ENCODE peak calls at places on chromosome 1, in nine cellular contexts. M, N, K, O, C, F, Y, L and V are unnamed samples.

GRCh38 chr1:25033828-25034451 is 103.9 kb upstream of the RUNX3 start:
- DNase-seq in M (peak; percentile 92), N (no peak), K (peak; percentile 73), O (no peak), C (no peak), F (peak; percentile 67), Y (peak; percentile 25), L (no peak), V (no peak)

GRCh38 chr1:114272593-114272992 is 118.9 kb upstream of the SYT6 start:
- DNase-seq in M (no peak), N (no peak), K (no peak), O (no peak), C (no peak), F (no peak), Y (no peak), L (no peak), V (no peak)

GRCh38 chr1:42164551-42165420 is at the start of gene GUCA2A:
- DNase-seq in M (no peak), N (no peak), K (no peak), O (peak; percentile 24), C (no peak), F (no peak), Y (no peak), L (no peak), V (no peak)

GRCh38 chr1:205009666-205010065 is 33.3 kb upstream of the CNTN2 start:
- DNase-seq in M (no peak), N (no peak), K (no peak), O (no peak), C (no peak), F (no peak), Y (no peak), L (no peak), V (no peak)

GRCh38 chr1:197787056-197787455 is 11.8 kb upstream of the DENND1B start:
- DNase-seq in M (no peak), N (no peak), K (no peak), O (no peak), C (no peak), F (no peak), Y (peak; percentile 89), L (no peak), V (no peak)

GRCh38 chr1:208211901-208212843 is 32.0 kb downstream of the PLXNA2 start:
- DNase-seq in M (no peak), N (no peak), K (no peak), O (no peak), C (no peak), F (no peak), Y (peak; percentile 74), L (no peak), V (peak; percentile 90)

GRCh38 chr1:30851286-30851685 is 57.3 kb downstream of the SDC3 start:
- DNase-seq in M (no peak), N (no peak), K (no peak), O (no peak), C (no peak), F (no peak), Y (no peak), L (no peak), V (no peak)

GRCh38 chr1:112956503-112957132 is 622 bp upstream of the SLC16A1 start:
- DNase-seq in M (no peak), N (no peak), K (peak; percentile 58), O (no peak), C (no peak), F (peak; percentile 47), Y (no peak), L (peak; percentile 78), V (no peak)

GRCh38 chr1:99756598-99756997 is 9.8 kb downstream of the FRRS1 start:
- DNase-seq in M (no peak), N (no peak), K (no peak), O (no peak), C (no peak), F (no peak), Y (peak; percentile 47), L (no peak), V (peak; percentile 10)

GRCh38 chr1:39657923-39658485 is 13.9 kb downstream of the NT5C1A start:
- DNase-seq in M (peak; percentile 29), N (peak; percentile 46), K (peak; percentile 71), O (peak; percentile 66), C (peak; percentile 41), F (peak; percentile 75), Y (peak; percentile 77), L (no peak), V (peak; percentile 83)

GRCh38 chr1:201405484-201405831 is 6.3 kb upstream of the LAD1 start:
- DNase-seq in M (no peak), N (no peak), K (no peak), O (no peak), C (no peak), F (no peak), Y (no peak), L (no peak), V (peak; percentile 84)

GRCh38 chr1:24228312-24228711 is 41.2 kb upstream of the IFNLR1 start:
- DNase-seq in M (no peak), N (no peak), K (no peak), O (no peak), C (no peak), F (no peak), Y (no peak), L (no peak), V (no peak)

GRCh38 chr1:192399161-192399560 is 82.4 kb downstream of the RGS21 start:
- DNase-seq in M (no peak), N (no peak), K (no peak), O (no peak), C (no peak), F (no peak), Y (no peak), L (no peak), V (no peak)

GRCh38 chr1:220564216-220564615 is 36.3 kb downstream of the MARK1 start:
- DNase-seq in M (no peak), N (no peak), K (no peak), O (no peak), C (no peak), F (no peak), Y (no peak), L (no peak), V (no peak)

GRCh38 chr1:85321237-85321964 is 45.0 kb upstream of the BCL10 start:
- DNase-seq in M (no peak), N (no peak), K (peak; percentile 75), O (no peak), C (no peak), F (peak; percentile 36), Y (peak; percentile 88), L (no peak), V (peak; percentile 91)

GRCh38 chr1:1462318-1462966 is 9.1 kb upstream of the ATAD3B start:
- DNase-seq in M (no peak), N (peak; percentile 76), K (peak; percentile 25), O (no peak), C (peak; percentile 68), F (no peak), Y (peak; percentile 32), L (no peak), V (no peak)

GRCh38 chr1:186183970-186184628 is 191.0 kb downstream of the TPR start:
- DNase-seq in M (no peak), N (no peak), K (no peak), O (no peak), C (peak; percentile 53), F (no peak), Y (peak; percentile 81), L (no peak), V (peak; percentile 28)

GRCh38 chr1:64470670-64471217 is 815 bp downstream of the CACHD1 start:
- DNase-seq in M (no peak), N (peak; percentile 35), K (peak; percentile 23), O (no peak), C (no peak), F (no peak), Y (peak; percentile 37), L (peak; percentile 76), V (no peak)

GRCh38 chr1:9182784-9183257 is 51.8 kb upstream of the H6PD start:
- DNase-seq in M (no peak), N (no peak), K (peak; percentile 37), O (no peak), C (no peak), F (no peak), Y (no peak), L (no peak), V (peak; percentile 33)

GRCh38 chr1:227093309-227093708 is 153.2 kb downstream of the COQ8A start:
- DNase-seq in M (no peak), N (no peak), K (no peak), O (no peak), C (no peak), F (no peak), Y (no peak), L (no peak), V (no peak)

GRCh38 chr1:35287807-35288640 is 19.5 kb downstream of the ZMYM4 start:
- DNase-seq in M (no peak), N (peak; percentile 23), K (no peak), O (no peak), C (no peak), F (no peak), Y (peak; percentile 89), L (no peak), V (peak; percentile 56)

GRCh38 chr1:21873174-21873573 is 61.1 kb downstream of the LDLRAD2 start:
- DNase-seq in M (no peak), N (no peak), K (no peak), O (no peak), C (no peak), F (no peak), Y (no peak), L (no peak), V (no peak)

GRCh38 chr1:243713470-243714186 is 136.4 kb downstream of the AKT3 start:
- DNase-seq in M (no peak), N (no peak), K (no peak), O (no peak), C (peak; percentile 21), F (no peak), Y (peak; percentile 39), L (no peak), V (peak; percentile 75)

GRCh38 chr1:70978623-70979022 is 69.0 kb downstream of the PTGER3 start:
- DNase-seq in M (no peak), N (no peak), K (no peak), O (no peak), C (no peak), F (no peak), Y (no peak), L (no peak), V (no peak)

GRCh38 chr1:1788646-1789431 is 10.6 kb upstream of the NADK start:
- DNase-seq in M (no peak), N (peak; percentile 21), K (no peak), O (no peak), C (no peak), F (no peak), Y (peak; percentile 31), L (no peak), V (no peak)

GRCh38 chr1:53111073-53111556 is 31.3 kb downstream of the SLC1A7 start:
- DNase-seq in M (no peak), N (peak; percentile 67), K (no peak), O (no peak), C (no peak), F (no peak), Y (peak; percentile 93), L (no peak), V (no peak)

GRCh38 chr1:8182034-8182761 is 135.7 kb upstream of the SLC45A1 start:
- DNase-seq in M (no peak), N (peak; percentile 64), K (no peak), O (no peak), C (no peak), F (no peak), Y (peak; percentile 70), L (no peak), V (no peak)

GRCh38 chr1:46538147-46538546 is 13.3 kb downstream of the KNCN start:
- DNase-seq in M (no peak), N (no peak), K (no peak), O (no peak), C (no peak), F (no peak), Y (no peak), L (no peak), V (no peak)

GRCh38 chr1:201092738-201093137 is 19.5 kb downstream of the CACNA1S start:
- DNase-seq in M (no peak), N (no peak), K (no peak), O (no peak), C (no peak), F (no peak), Y (no peak), L (no peak), V (no peak)

GRCh38 chr1:30744060-30744756 is 13.4 kb downstream of the LAPTM5 start:
- DNase-seq in M (no peak), N (no peak), K (peak; percentile 77), O (no peak), C (peak; percentile 61), F (peak; percentile 79), Y (peak; percentile 55), L (no peak), V (no peak)

GRCh38 chr1:156410238-156410637 is 41.2 kb downstream of the RHBG start:
- DNase-seq in M (no peak), N (no peak), K (no peak), O (no peak), C (no peak), F (no peak), Y (no peak), L (no peak), V (no peak)